ENCODE peak calls at places on chromosomes 4 and X, in four cellular contexts. U, G, H and A are unnamed samples.

GRCh38 chr4:122776916-122777315 is 44.4 kb downstream of the BBS12 start:
- DNase-seq in H (no peak), U (no peak), G (no peak), A (no peak)

GRCh38 chr4:19010766-19011165 is 989.2 kb upstream of the LCORL start:
- DNase-seq in U (peak; percentile 16), G (no peak), H (no peak), A (no peak)

GRCh38 chr4:110636231-110636676 is 13.4 kb upstream of the PITX2 start:
- DNase-seq in U (peak; percentile 81), H (no peak), G (no peak), A (no peak)

GRCh38 chrX:119871245-119871598 is 311 bp downstream of the RNF113A start:
- DNase-seq in U (no peak), H (no peak), G (no peak), A (no peak)

GRCh38 chr4:172596206-172596605 is 572.4 kb upstream of the GALNT7 start:
- DNase-seq in H (no peak), U (peak; percentile 41), G (no peak), A (no peak)

GRCh38 chr4:10403633-10404445 is 53.4 kb downstream of the ZNF518B start:
- DNase-seq in U (peak; percentile 70), G (no peak), H (no peak), A (no peak)

GRCh38 chr4:180028682-180029081 is 2214.5 kb upstream of the TENM3 start:
- DNase-seq in U (peak; percentile 88), G (no peak), H (peak; percentile 12), A (no peak)

GRCh38 chrX:31213941-31214340 is 142.1 kb upstream of the FTHL17 start:
- DNase-seq in U (peak; percentile 27), H (no peak), G (no peak), A (no peak)

GRCh38 chr4:92232566-92232965 is 71.2 kb upstream of the GRID2 start:
- DNase-seq in H (no peak), U (no peak), G (no peak), A (no peak)

GRCh38 chrX:35339796-35340195 is 397.2 kb downstream of the FAM47B start:
- DNase-seq in G (no peak), H (no peak), U (no peak), A (no peak)

GRCh38 chrX:81259714-81260395 is 58.0 kb downstream of the SH3BGRL start:
- DNase-seq in G (no peak), H (no peak), U (no peak), A (no peak)

GRCh38 chrX:109859673-109860072 is 126.6 kb upstream of the ACSL4 start:
- DNase-seq in G (no peak), U (no peak), H (no peak), A (no peak)

GRCh38 chrX:154485150-154486051 is 1.0 kb downstream of the UBL4A start:
- DNase-seq in U (peak; percentile 17), H (no peak), G (no peak), A (no peak)

GRCh38 chr4:76758290-76758882 is 139.6 kb downstream of the SOWAHB start:
- DNase-seq in G (no peak), H (no peak), U (peak; percentile 69), A (no peak)

GRCh38 chr4:1975391-1975801 is 33.4 kb downstream of the NELFA start:
- DNase-seq in U (no peak), H (no peak), G (peak; percentile 59), A (no peak)

GRCh38 chrX:18983711-18984380 is at the start of gene PHKA2:
- DNase-seq in U (peak; percentile 61), H (no peak), G (peak; percentile 53), A (peak; percentile 51)

DNA sequence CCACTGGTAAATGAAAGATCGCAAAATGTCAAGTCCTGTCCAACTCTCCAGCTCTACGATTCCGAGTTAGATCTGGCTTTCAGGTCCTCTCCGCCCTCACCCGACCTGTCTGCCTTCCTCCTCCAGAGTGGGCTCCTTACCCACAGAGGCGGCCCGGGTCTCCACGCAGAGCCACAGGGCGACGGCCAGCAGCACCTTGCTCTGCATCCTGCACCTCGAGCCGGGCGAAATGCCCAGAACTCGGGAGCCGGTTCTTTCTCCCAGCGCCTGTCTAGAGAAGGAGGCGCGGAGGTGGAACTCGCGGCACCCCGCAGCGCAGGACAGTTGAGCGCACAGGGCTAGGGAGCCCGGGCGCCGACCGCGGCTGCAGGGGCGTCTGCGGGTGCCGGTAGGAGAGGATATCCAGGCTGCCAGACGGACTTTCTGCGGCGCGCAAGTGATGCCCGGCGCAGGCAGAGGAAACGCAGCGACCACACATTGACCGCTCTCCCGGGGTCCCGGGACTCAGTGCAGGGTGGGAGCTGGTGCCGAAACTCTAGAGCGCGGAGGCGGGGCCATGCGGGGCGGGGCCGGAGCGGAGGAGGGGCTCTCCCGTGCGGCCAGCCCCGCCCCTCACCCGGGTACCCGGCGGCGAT is at the start of gene KDR:
- DNase-seq in U (peak; percentile 90), G (peak; percentile 46), H (no peak), A (peak; percentile 23)
- TF ChIP-seq POLR2AphosphoS5 in U (peak; percentile 98), G (no peak), H (no peak), A (no peak)

DNA sequence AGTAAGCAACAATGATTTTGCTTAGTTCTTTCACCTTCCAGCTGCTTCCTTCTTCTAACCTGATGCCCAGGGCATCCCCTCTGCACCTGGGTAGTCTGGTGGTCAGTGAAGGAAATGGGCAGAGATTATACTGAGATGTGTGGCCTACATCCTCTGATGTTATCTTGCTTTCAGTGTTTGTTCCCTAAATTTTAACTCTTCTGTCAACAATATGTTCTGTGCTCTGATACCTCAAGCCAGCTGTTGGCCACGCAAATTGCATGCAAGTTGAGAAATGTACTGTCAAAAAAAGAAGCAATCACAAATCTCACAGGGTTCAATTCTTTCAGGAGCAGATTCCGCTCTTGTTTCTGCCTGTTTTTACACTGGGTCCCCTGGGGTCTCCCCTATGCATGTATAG is 73.8 kb downstream of the FBXW7 start:
- DNase-seq in H (peak; percentile 64), U (no peak), G (no peak), A (no peak)
- TF ChIP-seq CTCF in H (no peak), U (no peak), G (no peak), A (no peak)

GRCh38 chrX:42123369-42123768 is 200.0 kb upstream of the CASK start:
- DNase-seq in H (no peak), G (no peak), U (no peak), A (no peak)
- TF ChIP-seq POLR2AphosphoS5 in H (no peak), G (no peak), U (no peak), A (no peak)

GRCh38 chrX:104913348-104913747 is 307.1 kb downstream of the TEX13A start:
- DNase-seq in U (peak; percentile 53), H (no peak), G (no peak), A (no peak)
- TF ChIP-seq CTCF in U (peak; percentile 48), H (peak; percentile 32), G (no peak), A (no peak)

DNA sequence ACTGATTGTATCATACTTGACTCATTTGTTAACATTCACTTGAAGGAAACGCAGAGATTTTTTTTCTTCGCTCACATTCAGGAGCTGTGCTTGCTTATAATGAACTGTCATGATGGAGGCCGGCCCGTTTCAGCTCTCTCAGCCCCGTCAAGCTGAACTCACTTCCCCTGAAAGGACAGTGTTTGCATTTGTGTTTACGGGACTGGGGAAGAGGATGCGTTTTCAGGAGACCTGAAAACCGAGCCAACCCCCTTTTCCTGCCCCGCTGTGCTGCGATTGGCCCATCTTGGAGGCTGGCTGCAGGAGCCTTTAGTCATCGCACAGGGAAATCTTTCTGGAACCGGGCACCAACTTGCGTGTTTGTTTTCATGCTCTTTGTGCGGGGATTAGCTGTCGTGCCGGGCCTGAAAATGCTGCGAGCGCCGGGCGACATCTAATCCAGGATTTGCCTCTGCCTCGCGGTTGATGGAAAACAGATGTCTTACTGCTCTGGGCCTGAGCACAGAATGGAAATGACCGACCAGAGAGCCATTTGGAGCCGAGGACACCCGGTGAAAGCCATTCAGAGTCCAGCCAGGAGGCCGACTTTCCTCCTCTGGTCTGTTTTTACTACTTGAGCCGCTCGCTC is 18.0 kb downstream of the TRIM2 start:
- DNase-seq in H (no peak), G (peak; percentile 64), U (peak; percentile 84), A (peak; percentile 56)
- TF ChIP-seq POLR2AphosphoS5 in H (no peak), G (peak; percentile 55), U (no peak), A (peak; percentile 19)

DNA sequence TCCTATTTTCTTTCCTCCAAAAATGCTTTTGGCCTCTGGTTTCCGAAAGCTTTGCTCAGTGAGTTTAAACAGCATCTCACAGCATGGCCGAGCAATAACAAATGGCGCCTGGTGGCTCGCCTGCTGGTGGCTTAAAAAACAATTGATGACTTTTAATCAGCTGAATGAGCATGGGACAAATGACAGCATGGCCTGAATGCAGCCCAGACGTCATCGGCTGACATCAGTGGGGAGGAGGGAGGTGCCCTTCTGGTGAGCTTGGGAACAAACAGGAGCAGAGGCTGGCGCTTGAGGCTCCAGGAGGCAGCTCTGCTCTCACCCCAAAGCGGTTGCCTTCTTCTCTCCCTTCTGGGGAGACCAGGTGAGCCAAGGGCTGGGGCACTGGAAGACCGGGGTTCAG is 286.4 kb downstream of the BCOR start:
- DNase-seq in U (no peak), H (no peak), G (no peak), A (no peak)
- TF ChIP-seq CTCF in U (no peak), H (no peak), G (no peak), A (no peak)

DNA sequence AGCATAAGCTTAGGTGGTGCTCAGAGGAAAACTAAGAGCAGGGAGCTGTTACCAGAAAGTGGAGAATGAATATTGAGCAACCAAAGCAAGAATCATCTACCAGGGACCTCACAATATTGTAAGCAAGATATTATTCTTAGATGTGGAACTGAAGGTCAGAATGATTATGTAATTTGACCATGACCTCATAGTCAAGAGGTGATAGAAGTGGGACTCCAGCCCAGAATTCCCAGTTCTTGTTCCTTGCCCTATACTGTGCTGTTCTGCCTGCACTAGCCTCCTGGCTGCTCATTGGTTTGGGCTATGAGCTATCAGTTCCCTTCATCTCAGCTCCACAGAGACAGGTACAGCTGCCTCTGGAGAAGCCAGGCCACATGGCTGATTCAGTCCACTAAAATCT is 229.4 kb downstream of the LDB2 start:
- DNase-seq in U (no peak), G (peak; percentile 28), H (no peak), A (no peak)
- TF ChIP-seq POLR2AphosphoS5 in U (no peak), G (no peak), H (no peak), A (peak; percentile 51)